ENCODE peak calls at places on chromosomes 4 and X, in four cellular contexts. P is breast epithelium, C is neural crest cell, L is HTR-8/SVneo. B is an unnamed sample.

GRCh38 chr4:40140206-40140605 is 56.6 kb upstream of the RHOH start:
- DNase-seq in P (no peak), C (no peak), L (no peak), B (no peak)

GRCh38 chrX:33725556-33726232 is 406.4 kb downstream of the FAM47A start:
- DNase-seq in P (peak), C (peak), L (peak), B (peak)

GRCh38 chr4:52173470-52174055 is 122.5 kb downstream of the SPATA18 start:
- DNase-seq in P (no peak), C (no peak), L (no peak), B (peak)

GRCh38 chrX:69067841-69068240 is 97.4 kb downstream of the PJA1 start:
- DNase-seq in P (no peak), C (no peak), L (no peak), B (no peak)

GRCh38 chrX:28752330-28752729 is 165.1 kb downstream of the IL1RAPL1 start:
- DNase-seq in P (no peak), C (no peak), L (no peak), B (no peak)

GRCh38 chr4:78432896-78433295 is 118.7 kb upstream of the ANXA3 start:
- DNase-seq in P (no peak), C (no peak), L (no peak), B (peak)

GRCh38 chrX:153703036-153703370 is 15.3 kb downstream of the SLC6A8 start:
- DNase-seq in P (peak), C (no peak), L (no peak), B (no peak)

GRCh38 chr4:54155936-54156335 is 56.0 kb downstream of the GSX2 start:
- DNase-seq in P (no peak), C (no peak), L (no peak), B (no peak)

GRCh38 chr4:104416725-104417363 is 77.8 kb downstream of the CXXC4 start:
- DNase-seq in P (no peak), C (no peak), L (no peak), B (no peak)

GRCh38 chrX:68997911-68998310 is 167.3 kb downstream of the PJA1 start:
- DNase-seq in P (no peak), C (no peak), L (no peak), B (peak)

B was measured in adipocyte.